ENCODE peak calls at places on chromosome 1, in five cellular contexts. One of them, this sample, is unnamed.

GRCh38 chr1:230542054-230542453 is 100.2 kb upstream of the COG2 start:
- DNase-seq in breast epithelium: no peak
- DNase-seq in heart left ventricle: no peak
- DNase-seq in esophagus squamous epithelium: no peak
- DNase-seq in ovary: no peak
- DNase-seq in this sample: no peak

GRCh38 chr1:109350650-109351049 is 43.8 kb upstream of the MYBPHL start:
- DNase-seq in breast epithelium: no peak
- DNase-seq in heart left ventricle: no peak
- DNase-seq in esophagus squamous epithelium: no peak
- DNase-seq in ovary: no peak
- DNase-seq in this sample: no peak

GRCh38 chr1:29043270-29043971 is 80.3 kb downstream of the TMEM200B start:
- DNase-seq in breast epithelium: no peak
- DNase-seq in heart left ventricle: no peak
- DNase-seq in esophagus squamous epithelium: no peak
- DNase-seq in ovary: no peak
- DNase-seq in this sample: no peak

GRCh38 chr1:25617626-25618432 is 1.2 kb downstream of the MAN1C1 start:
- DNase-seq in breast epithelium: no peak
- DNase-seq in heart left ventricle: peak
- DNase-seq in esophagus squamous epithelium: no peak
- DNase-seq in ovary: peak
- DNase-seq in this sample: no peak

GRCh38 chr1:25392881-25393280 is 27.7 kb downstream of the RHCE start:
- DNase-seq in breast epithelium: no peak
- DNase-seq in heart left ventricle: no peak
- DNase-seq in esophagus squamous epithelium: no peak
- DNase-seq in ovary: no peak
- DNase-seq in this sample: no peak

GRCh38 chr1:26538480-26539412 is 9.2 kb downstream of the RPS6KA1 start:
- DNase-seq in breast epithelium: no peak
- DNase-seq in heart left ventricle: no peak
- DNase-seq in esophagus squamous epithelium: no peak
- DNase-seq in ovary: no peak
- DNase-seq in this sample: no peak

GRCh38 chr1:85306236-85306635 is 29.8 kb upstream of the BCL10 start:
- DNase-seq in breast epithelium: no peak
- DNase-seq in heart left ventricle: no peak
- DNase-seq in esophagus squamous epithelium: no peak
- DNase-seq in ovary: no peak
- DNase-seq in this sample: no peak

GRCh38 chr1:199855580-199855979 is 171.9 kb upstream of the NR5A2 start:
- DNase-seq in breast epithelium: no peak
- DNase-seq in heart left ventricle: no peak
- DNase-seq in esophagus squamous epithelium: no peak
- DNase-seq in ovary: no peak
- DNase-seq in this sample: no peak

GRCh38 chr1:59686170-59686569 is 128.6 kb upstream of the HOOK1 start:
- DNase-seq in breast epithelium: no peak
- DNase-seq in heart left ventricle: no peak
- DNase-seq in esophagus squamous epithelium: no peak
- DNase-seq in ovary: no peak
- DNase-seq in this sample: no peak

GRCh38 chr1:182657026-182657425 is 27.4 kb downstream of the RGS8 start:
- DNase-seq in breast epithelium: no peak
- DNase-seq in heart left ventricle: no peak
- DNase-seq in esophagus squamous epithelium: no peak
- DNase-seq in ovary: no peak
- DNase-seq in this sample: no peak

GRCh38 chr1:43227138-43227836 is 42.5 kb upstream of the TMEM125 start:
- DNase-seq in breast epithelium: peak
- DNase-seq in heart left ventricle: peak
- DNase-seq in esophagus squamous epithelium: peak
- DNase-seq in ovary: peak
- DNase-seq in this sample: peak

GRCh38 chr1:145846191-145846590 is 761 bp downstream of the NUDT17 start:
- DNase-seq in breast epithelium: no peak
- DNase-seq in heart left ventricle: no peak
- DNase-seq in esophagus squamous epithelium: no peak
- DNase-seq in ovary: peak
- DNase-seq in this sample: peak

GRCh38 chr1:169113613-169114119 is 7.2 kb downstream of the ATP1B1 start:
- DNase-seq in breast epithelium: no peak
- DNase-seq in heart left ventricle: no peak
- DNase-seq in esophagus squamous epithelium: no peak
- DNase-seq in ovary: no peak
- DNase-seq in this sample: no peak

GRCh38 chr1:43932786-43933385 is 715 bp upstream of the ARTN start:
- DNase-seq in breast epithelium: no peak
- DNase-seq in heart left ventricle: no peak
- DNase-seq in esophagus squamous epithelium: no peak
- DNase-seq in ovary: no peak
- DNase-seq in this sample: no peak

GRCh38 chr1:7915826-7916225 is 24.8 kb downstream of the TNFRSF9 start:
- DNase-seq in breast epithelium: no peak
- DNase-seq in heart left ventricle: no peak
- DNase-seq in esophagus squamous epithelium: no peak
- DNase-seq in ovary: no peak
- DNase-seq in this sample: no peak

GRCh38 chr1:230423936-230424335 is 2.2 kb downstream of the PGBD5 start:
- DNase-seq in breast epithelium: no peak
- DNase-seq in heart left ventricle: no peak
- DNase-seq in esophagus squamous epithelium: no peak
- DNase-seq in ovary: no peak
- DNase-seq in this sample: no peak

GRCh38 chr1:108830119-108831008 is 26.5 kb downstream of the AKNAD1 start:
- DNase-seq in breast epithelium: peak
- DNase-seq in heart left ventricle: peak
- DNase-seq in esophagus squamous epithelium: no peak
- DNase-seq in ovary: peak
- DNase-seq in this sample: no peak

GRCh38 chr1:181383695-181384094 is 99.6 kb upstream of the CACNA1E start:
- DNase-seq in breast epithelium: no peak
- DNase-seq in heart left ventricle: no peak
- DNase-seq in esophagus squamous epithelium: no peak
- DNase-seq in ovary: no peak
- DNase-seq in this sample: no peak

GRCh38 chr1:178010674-178011073 is 40.8 kb upstream of the SEC16B start:
- DNase-seq in breast epithelium: no peak
- DNase-seq in heart left ventricle: no peak
- DNase-seq in esophagus squamous epithelium: no peak
- DNase-seq in ovary: no peak
- DNase-seq in this sample: no peak

GRCh38 chr1:77513839-77514763 is 168.4 kb downstream of the ZZZ3 start:
- DNase-seq in breast epithelium: no peak
- DNase-seq in heart left ventricle: no peak
- DNase-seq in esophagus squamous epithelium: no peak
- DNase-seq in ovary: peak
- DNase-seq in this sample: no peak

GRCh38 chr1:224380003-224380402 is 23.3 kb downstream of the CNIH4 start:
- DNase-seq in breast epithelium: no peak
- DNase-seq in heart left ventricle: no peak
- DNase-seq in esophagus squamous epithelium: no peak
- DNase-seq in ovary: no peak
- DNase-seq in this sample: no peak

GRCh38 chr1:248858096-248858890 is 592 bp downstream of the ZNF692 start:
- DNase-seq in breast epithelium: peak
- DNase-seq in heart left ventricle: peak
- DNase-seq in esophagus squamous epithelium: no peak
- DNase-seq in ovary: peak
- DNase-seq in this sample: peak

GRCh38 chr1:74772945-74773344 is 40.0 kb downstream of the TYW3 start:
- DNase-seq in breast epithelium: no peak
- DNase-seq in heart left ventricle: no peak
- DNase-seq in esophagus squamous epithelium: no peak
- DNase-seq in ovary: no peak
- DNase-seq in this sample: no peak

GRCh38 chr1:224183591-224184312 is 712 bp downstream of the DEGS1 start:
- DNase-seq in breast epithelium: no peak
- DNase-seq in heart left ventricle: peak
- DNase-seq in esophagus squamous epithelium: no peak
- DNase-seq in ovary: peak
- DNase-seq in this sample: peak

GRCh38 chr1:217188280-217189235 is 442.3 kb downstream of the GPATCH2 start:
- DNase-seq in breast epithelium: no peak
- DNase-seq in heart left ventricle: no peak
- DNase-seq in esophagus squamous epithelium: no peak
- DNase-seq in ovary: no peak
- DNase-seq in this sample: no peak

GRCh38 chr1:158810311-158810710 is 20.8 kb upstream of the MNDA start:
- DNase-seq in breast epithelium: no peak
- DNase-seq in heart left ventricle: no peak
- DNase-seq in esophagus squamous epithelium: no peak
- DNase-seq in ovary: no peak
- DNase-seq in this sample: no peak

DNA sequence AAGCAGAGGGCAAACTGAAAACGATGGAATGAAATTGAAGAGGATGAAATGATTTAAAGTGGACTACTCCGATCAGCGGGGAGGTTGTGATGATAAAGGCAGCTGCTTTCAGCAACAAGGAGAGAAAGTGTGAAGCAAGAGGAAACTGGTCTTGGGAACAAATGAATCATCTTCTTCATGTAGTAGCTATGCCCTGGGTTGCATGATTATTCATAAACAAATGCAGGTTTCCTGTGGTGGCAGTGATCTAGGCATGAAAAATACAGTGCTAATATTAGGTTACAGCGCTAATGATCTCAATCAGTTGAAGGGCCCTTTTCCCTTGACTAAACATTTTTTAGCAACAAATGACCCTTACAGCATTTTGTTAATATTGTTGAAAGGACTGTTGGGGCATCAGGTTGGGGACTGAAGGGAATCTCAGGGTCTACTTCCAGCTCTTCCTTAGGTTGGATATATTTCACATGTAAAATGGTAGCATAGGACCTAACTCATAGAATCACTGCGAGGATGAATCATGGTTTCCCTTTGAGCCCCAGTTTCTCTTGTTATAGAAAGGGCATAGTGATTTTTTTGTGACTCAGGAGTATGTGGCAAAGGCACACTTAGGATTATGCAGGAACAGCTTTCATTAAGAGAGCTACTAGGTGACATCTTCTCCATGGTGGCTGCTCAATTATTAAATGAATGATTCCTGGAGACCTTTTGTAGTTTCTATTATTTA is 1.9 kb upstream of the ZFYVE9 start:
- DNase-seq in breast epithelium: no peak
- DNase-seq in heart left ventricle: no peak
- DNase-seq in esophagus squamous epithelium: no peak
- DNase-seq in ovary: no peak
- DNase-seq in this sample: peak
- TF ChIP-seq POLR2A in breast epithelium: no peak
- TF ChIP-seq POLR2A in heart left ventricle: no peak
- TF ChIP-seq POLR2A in esophagus squamous epithelium: no peak
- TF ChIP-seq POLR2A in ovary: no peak
- TF ChIP-seq POLR2A in this sample: peak

GRCh38 chr1:23530089-23530749 is 814 bp downstream of the E2F2 start:
- DNase-seq in breast epithelium: no peak
- DNase-seq in heart left ventricle: no peak
- DNase-seq in esophagus squamous epithelium: no peak
- DNase-seq in ovary: no peak
- DNase-seq in this sample: no peak
- TF ChIP-seq POLR2A in breast epithelium: no peak
- TF ChIP-seq POLR2A in heart left ventricle: no peak
- TF ChIP-seq POLR2A in esophagus squamous epithelium: no peak
- TF ChIP-seq POLR2A in ovary: no peak
- TF ChIP-seq POLR2A in this sample: no peak

DNA sequence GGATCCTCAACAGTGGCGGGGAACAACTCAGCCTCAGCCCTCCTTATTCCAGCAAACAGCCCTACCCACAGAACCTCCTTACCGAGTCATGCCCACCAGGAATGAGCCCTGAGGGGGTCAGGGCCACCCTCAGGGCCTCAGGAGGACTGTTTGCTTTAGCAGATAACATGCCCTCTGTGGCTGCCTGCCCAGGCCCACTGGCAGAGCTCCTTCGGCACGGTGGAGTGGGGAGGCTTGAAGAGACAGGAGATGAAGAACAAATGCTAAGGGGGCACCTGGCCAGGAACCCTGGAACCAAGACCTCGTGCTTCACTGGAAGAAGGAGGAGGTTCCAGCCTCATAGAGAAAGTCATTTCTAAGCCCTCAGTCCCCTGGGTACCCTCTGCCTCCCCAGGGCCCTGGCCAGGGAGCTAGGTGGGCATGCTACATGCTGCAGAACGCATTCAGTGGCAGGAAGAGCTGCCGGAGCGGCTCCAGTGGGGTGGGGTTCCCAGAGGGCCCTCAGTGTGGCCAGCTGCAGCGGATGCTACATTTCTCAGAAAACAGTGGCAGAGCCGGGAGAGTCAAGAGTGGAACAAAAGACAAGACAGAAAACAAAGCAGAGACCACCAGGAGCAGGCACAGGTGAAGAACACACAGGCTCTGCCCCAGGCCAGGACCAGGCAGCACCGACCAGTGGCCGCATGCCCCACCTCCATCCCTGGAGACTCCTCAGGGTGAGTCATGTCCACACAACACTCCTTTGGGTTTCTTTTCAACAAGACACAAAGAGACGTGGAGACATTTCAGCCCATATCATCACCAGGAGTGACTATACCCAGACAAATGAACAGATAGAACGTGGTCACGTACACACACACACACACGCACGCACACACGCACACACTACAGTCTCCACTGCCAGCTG is 39.8 kb downstream of the RIMS3 start:
- DNase-seq in breast epithelium: no peak
- DNase-seq in heart left ventricle: no peak
- DNase-seq in esophagus squamous epithelium: no peak
- DNase-seq in ovary: no peak
- DNase-seq in this sample: no peak
- TF ChIP-seq POLR2A in breast epithelium: no peak
- TF ChIP-seq POLR2A in heart left ventricle: no peak
- TF ChIP-seq POLR2A in esophagus squamous epithelium: no peak
- TF ChIP-seq POLR2A in ovary: no peak
- TF ChIP-seq POLR2A in this sample: no peak

DNA sequence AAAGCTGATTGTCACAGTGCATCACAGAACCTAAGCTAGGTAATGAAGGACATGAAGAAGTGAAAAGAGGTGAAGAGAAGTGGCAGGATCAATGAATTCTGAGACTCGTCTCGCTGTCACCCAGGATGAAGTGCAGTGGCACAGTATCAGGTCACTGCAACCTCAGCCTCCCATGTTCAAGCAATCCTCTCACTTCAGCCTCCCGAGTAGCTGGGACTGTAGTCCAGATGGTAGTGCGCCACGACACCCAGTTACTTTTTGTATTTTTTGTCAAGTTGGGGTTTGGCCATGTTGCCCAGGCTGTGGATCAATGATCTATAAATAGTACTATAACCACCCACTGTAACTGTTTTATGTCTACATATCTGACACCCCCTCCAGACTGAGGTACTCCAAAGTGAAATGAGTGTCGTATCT is 33.1 kb downstream of the PTP4A2 start:
- DNase-seq in breast epithelium: no peak
- DNase-seq in heart left ventricle: no peak
- DNase-seq in esophagus squamous epithelium: no peak
- DNase-seq in ovary: no peak
- DNase-seq in this sample: no peak
- TF ChIP-seq POLR2A in breast epithelium: no peak
- TF ChIP-seq POLR2A in heart left ventricle: no peak
- TF ChIP-seq POLR2A in esophagus squamous epithelium: no peak
- TF ChIP-seq POLR2A in ovary: no peak
- TF ChIP-seq POLR2A in this sample: peak